ENCODE peak calls at places on chromosomes 13 and 19, in five cellular contexts. One of them, this sample, is unnamed.

GRCh38 chr13:112885782-112886268 is 83.2 kb upstream of the MCF2L start:
- DNase-seq in thoracic aorta: no peak
- DNase-seq in tibial artery: peak
- DNase-seq in foreskin keratinocyte: peak
- DNase-seq in caudate nucleus: no peak
- DNase-seq in this sample: peak

GRCh38 chr13:33312150-33312908 is 26.8 kb upstream of the STARD13 start:
- DNase-seq in thoracic aorta: no peak
- DNase-seq in tibial artery: no peak
- DNase-seq in foreskin keratinocyte: peak
- DNase-seq in caudate nucleus: no peak
- DNase-seq in this sample: no peak

GRCh38 chr19:32357720-32358119 is 12.3 kb downstream of the ZNF507 start:
- DNase-seq in thoracic aorta: no peak
- DNase-seq in tibial artery: no peak
- DNase-seq in foreskin keratinocyte: no peak
- DNase-seq in caudate nucleus: no peak
- DNase-seq in this sample: no peak

GRCh38 chr19:38653028-38653571 is 5.7 kb downstream of the ACTN4 start:
- DNase-seq in thoracic aorta: no peak
- DNase-seq in tibial artery: peak
- DNase-seq in foreskin keratinocyte: no peak
- DNase-seq in caudate nucleus: no peak
- DNase-seq in this sample: no peak

GRCh38 chr13:111573362-111573761 is 252.9 kb downstream of the TEX29 start:
- DNase-seq in thoracic aorta: no peak
- DNase-seq in tibial artery: no peak
- DNase-seq in foreskin keratinocyte: no peak
- DNase-seq in caudate nucleus: no peak
- DNase-seq in this sample: no peak

GRCh38 chr13:19955873-19956559 is 2.5 kb upstream of the ZMYM2 start:
- DNase-seq in thoracic aorta: no peak
- DNase-seq in tibial artery: no peak
- DNase-seq in foreskin keratinocyte: no peak
- DNase-seq in caudate nucleus: no peak
- DNase-seq in this sample: no peak

GRCh38 chr19:13363954-13364353 is 142.3 kb downstream of the CACNA1A start:
- DNase-seq in thoracic aorta: no peak
- DNase-seq in tibial artery: no peak
- DNase-seq in foreskin keratinocyte: no peak
- DNase-seq in caudate nucleus: no peak
- DNase-seq in this sample: no peak

GRCh38 chr13:52461265-52461664 is 6.0 kb downstream of the CKAP2 start:
- DNase-seq in thoracic aorta: no peak
- DNase-seq in tibial artery: no peak
- DNase-seq in foreskin keratinocyte: no peak
- DNase-seq in caudate nucleus: no peak
- DNase-seq in this sample: no peak

GRCh38 chr13:47484564-47484963 is 516.5 kb downstream of the SUCLA2 start:
- DNase-seq in thoracic aorta: no peak
- DNase-seq in tibial artery: no peak
- DNase-seq in foreskin keratinocyte: peak
- DNase-seq in caudate nucleus: no peak
- DNase-seq in this sample: no peak

GRCh38 chr13:81874681-81875661 is 1534.0 kb upstream of the SPRY2 start:
- DNase-seq in thoracic aorta: no peak
- DNase-seq in tibial artery: no peak
- DNase-seq in foreskin keratinocyte: no peak
- DNase-seq in caudate nucleus: no peak
- DNase-seq in this sample: no peak

GRCh38 chr19:30309983-30310805 is 62.0 kb upstream of the ZNF536 start:
- DNase-seq in thoracic aorta: no peak
- DNase-seq in tibial artery: no peak
- DNase-seq in foreskin keratinocyte: no peak
- DNase-seq in caudate nucleus: no peak
- DNase-seq in this sample: no peak

GRCh38 chr13:113854238-113855011 is 9.5 kb downstream of the GAS6 start:
- DNase-seq in thoracic aorta: no peak
- DNase-seq in tibial artery: peak
- DNase-seq in foreskin keratinocyte: no peak
- DNase-seq in caudate nucleus: no peak
- DNase-seq in this sample: peak

GRCh38 chr19:56324425-56324824 is 9.8 kb upstream of the ZSCAN5A start:
- DNase-seq in thoracic aorta: no peak
- DNase-seq in tibial artery: no peak
- DNase-seq in foreskin keratinocyte: no peak
- DNase-seq in caudate nucleus: no peak
- DNase-seq in this sample: no peak

GRCh38 chr19:18496167-18496979 is 25.5 kb downstream of the ELL start:
- DNase-seq in thoracic aorta: no peak
- DNase-seq in tibial artery: no peak
- DNase-seq in foreskin keratinocyte: peak
- DNase-seq in caudate nucleus: no peak
- DNase-seq in this sample: peak

GRCh38 chr13:50378513-50378970 is 363.3 kb downstream of the KCNRG start:
- DNase-seq in thoracic aorta: no peak
- DNase-seq in tibial artery: no peak
- DNase-seq in foreskin keratinocyte: no peak
- DNase-seq in caudate nucleus: no peak
- DNase-seq in this sample: no peak

GRCh38 chr19:52941941-52942370 is 18.7 kb upstream of the ZNF888 start:
- DNase-seq in thoracic aorta: no peak
- DNase-seq in tibial artery: peak
- DNase-seq in foreskin keratinocyte: no peak
- DNase-seq in caudate nucleus: no peak
- DNase-seq in this sample: peak

GRCh38 chr13:48068952-48069351 is 26.0 kb downstream of the MED4 start:
- DNase-seq in thoracic aorta: no peak
- DNase-seq in tibial artery: no peak
- DNase-seq in foreskin keratinocyte: no peak
- DNase-seq in caudate nucleus: no peak
- DNase-seq in this sample: no peak

GRCh38 chr19:35973487-35973886 is 21.5 kb upstream of the SDHAF1 start:
- DNase-seq in thoracic aorta: no peak
- DNase-seq in tibial artery: no peak
- DNase-seq in foreskin keratinocyte: no peak
- DNase-seq in caudate nucleus: no peak
- DNase-seq in this sample: no peak

GRCh38 chr13:36819811-36820140 is 754 bp downstream of the RFXAP start:
- DNase-seq in thoracic aorta: no peak
- DNase-seq in tibial artery: no peak
- DNase-seq in foreskin keratinocyte: peak
- DNase-seq in caudate nucleus: no peak
- DNase-seq in this sample: no peak

GRCh38 chr13:25286308-25286968 is 850 bp downstream of the MTMR6 start:
- DNase-seq in thoracic aorta: no peak
- DNase-seq in tibial artery: no peak
- DNase-seq in foreskin keratinocyte: peak
- DNase-seq in caudate nucleus: peak
- DNase-seq in this sample: peak

GRCh38 chr13:22936228-22936627 is 244.6 kb upstream of the SGCG start:
- DNase-seq in thoracic aorta: no peak
- DNase-seq in tibial artery: no peak
- DNase-seq in foreskin keratinocyte: no peak
- DNase-seq in caudate nucleus: no peak
- DNase-seq in this sample: no peak

GRCh38 chr13:77345150-77345780 is 18.4 kb upstream of the MYCBP2 start:
- DNase-seq in thoracic aorta: no peak
- DNase-seq in tibial artery: no peak
- DNase-seq in foreskin keratinocyte: no peak
- DNase-seq in caudate nucleus: no peak
- DNase-seq in this sample: no peak

GRCh38 chr19:29516358-29516725 is 9.5 kb upstream of the VSTM2B start:
- DNase-seq in thoracic aorta: no peak
- DNase-seq in tibial artery: no peak
- DNase-seq in foreskin keratinocyte: no peak
- DNase-seq in caudate nucleus: no peak
- DNase-seq in this sample: no peak

GRCh38 chr13:101429733-101430132 is 13.4 kb upstream of the NALCN start:
- DNase-seq in thoracic aorta: no peak
- DNase-seq in tibial artery: no peak
- DNase-seq in foreskin keratinocyte: peak
- DNase-seq in caudate nucleus: no peak
- DNase-seq in this sample: no peak

GRCh38 chr13:110936519-110936918 is 21.6 kb upstream of the ANKRD10 start:
- DNase-seq in thoracic aorta: no peak
- DNase-seq in tibial artery: no peak
- DNase-seq in foreskin keratinocyte: no peak
- DNase-seq in caudate nucleus: no peak
- DNase-seq in this sample: no peak

GRCh38 chr13:59360108-59360507 is 803.6 kb downstream of the DIAPH3 start:
- DNase-seq in thoracic aorta: no peak
- DNase-seq in tibial artery: no peak
- DNase-seq in foreskin keratinocyte: no peak
- DNase-seq in caudate nucleus: no peak
- DNase-seq in this sample: no peak

GRCh38 chr19:29372461-29372860 is 153.3 kb upstream of the VSTM2B start:
- DNase-seq in thoracic aorta: no peak
- DNase-seq in tibial artery: no peak
- DNase-seq in foreskin keratinocyte: no peak
- DNase-seq in caudate nucleus: no peak
- DNase-seq in this sample: no peak

DNA sequence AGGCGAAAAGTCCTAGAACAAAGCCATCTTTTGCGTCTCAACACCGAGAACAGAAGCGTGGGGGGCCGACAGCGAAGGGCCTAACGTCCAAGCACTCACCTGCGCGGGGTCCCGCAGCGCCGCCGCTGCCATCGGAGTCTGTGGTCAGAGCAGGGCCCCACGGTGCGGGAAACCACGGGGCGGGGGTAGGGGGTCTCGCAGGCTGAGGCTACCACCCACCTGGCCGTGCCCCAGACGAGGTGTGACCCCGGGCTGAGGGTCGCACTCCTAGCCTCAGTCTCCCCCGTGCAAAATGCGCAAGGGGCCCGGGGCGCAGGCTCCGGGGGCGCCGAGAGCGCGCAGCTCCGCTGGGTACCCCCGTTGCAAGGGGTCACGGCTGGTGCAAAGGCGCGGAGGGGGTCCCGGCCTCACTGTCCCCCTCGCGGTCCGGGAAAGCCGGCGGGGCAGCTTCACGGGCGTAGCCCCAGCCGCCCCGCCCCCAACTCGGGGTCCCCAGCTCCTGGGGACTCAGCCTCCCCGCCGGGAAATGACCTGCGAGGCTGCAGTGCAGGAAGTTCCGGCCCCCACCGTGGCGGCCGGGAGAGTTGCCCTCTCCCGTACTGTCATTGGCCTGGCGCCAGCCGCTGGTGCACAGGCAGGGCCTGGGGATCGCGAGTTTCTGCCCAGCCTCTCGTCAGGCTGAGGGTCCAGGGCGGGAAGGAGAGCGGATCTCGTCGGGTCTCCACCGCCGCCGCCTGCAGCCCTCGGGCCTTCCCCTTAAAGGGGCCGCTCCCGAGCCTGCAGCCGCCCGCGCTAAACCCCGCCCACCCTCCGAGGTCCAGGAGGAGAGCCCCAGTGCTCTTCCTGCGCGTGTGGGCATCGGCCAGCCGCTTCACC is at the start of gene ZNF792:
- DNase-seq in thoracic aorta: no peak
- DNase-seq in tibial artery: peak
- DNase-seq in foreskin keratinocyte: no peak
- DNase-seq in caudate nucleus: peak
- DNase-seq in this sample: peak
- H3K27ac ChIP-seq in thoracic aorta: no peak
- H3K27ac ChIP-seq in tibial artery: peak
- H3K27ac ChIP-seq in foreskin keratinocyte: no peak
- H3K27ac ChIP-seq in caudate nucleus: peak
- H3K27ac ChIP-seq in this sample: peak

DNA sequence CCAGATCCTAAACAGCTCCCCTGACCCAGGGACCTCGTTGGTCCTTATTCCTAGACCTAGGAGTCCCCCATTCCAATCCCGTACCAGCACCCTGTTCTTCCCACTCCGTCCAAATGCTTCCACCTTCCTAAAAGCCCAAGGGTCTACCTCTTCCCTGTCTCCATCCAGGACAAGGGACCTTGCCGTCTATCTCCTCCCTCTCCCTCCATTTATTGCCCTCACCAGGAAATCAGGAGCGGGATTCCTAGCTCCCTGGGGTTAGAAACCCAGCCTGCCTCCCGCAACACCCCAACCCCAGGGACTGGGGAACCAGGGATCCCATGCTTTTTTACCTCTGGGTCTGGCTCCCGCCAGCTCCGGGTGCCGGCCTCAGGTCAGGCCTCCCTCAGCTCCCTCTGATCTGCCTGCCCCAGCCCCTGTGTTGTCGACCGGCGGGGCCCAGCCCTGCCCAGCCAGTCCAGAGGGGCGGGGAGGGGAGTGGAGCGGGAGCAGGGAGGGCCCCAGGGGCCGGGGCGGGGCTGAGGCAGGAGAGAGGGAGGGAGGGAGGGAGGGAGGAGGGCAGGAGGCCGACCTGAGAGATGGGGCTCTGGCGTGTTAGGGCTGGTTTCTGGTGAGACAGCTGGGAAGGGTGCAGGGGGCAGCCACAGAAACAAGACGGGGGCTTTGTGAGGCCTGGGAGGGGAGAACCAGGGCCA is at the start of gene B3GNT8:
- DNase-seq in thoracic aorta: peak
- DNase-seq in tibial artery: peak
- DNase-seq in foreskin keratinocyte: peak
- DNase-seq in caudate nucleus: no peak
- DNase-seq in this sample: peak
- H3K27ac ChIP-seq in thoracic aorta: peak
- H3K27ac ChIP-seq in tibial artery: peak
- H3K27ac ChIP-seq in foreskin keratinocyte: peak
- H3K27ac ChIP-seq in caudate nucleus: no peak
- H3K27ac ChIP-seq in this sample: peak

DNA sequence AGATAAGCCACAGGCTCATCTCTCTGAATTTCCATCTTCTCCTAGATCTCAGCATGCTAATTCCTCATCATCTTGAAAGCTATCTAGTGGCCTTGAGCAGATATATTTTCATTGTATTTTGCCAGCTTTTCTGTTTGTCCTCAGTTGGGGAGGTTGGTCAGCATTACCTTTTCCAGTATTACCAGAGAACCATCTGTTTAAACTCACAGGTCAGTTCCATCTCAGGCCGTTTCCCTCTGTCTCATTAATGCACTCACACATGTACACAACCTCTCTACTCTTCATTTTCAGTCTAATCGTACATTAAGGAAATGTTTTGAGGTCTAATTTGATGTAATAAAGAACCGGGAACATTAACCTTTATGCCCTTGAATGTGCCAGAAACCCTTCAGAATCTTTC is 29.7 kb downstream of the USPL1 start:
- DNase-seq in thoracic aorta: no peak
- DNase-seq in tibial artery: no peak
- DNase-seq in foreskin keratinocyte: no peak
- DNase-seq in caudate nucleus: no peak
- DNase-seq in this sample: no peak
- H3K27ac ChIP-seq in thoracic aorta: no peak
- H3K27ac ChIP-seq in tibial artery: no peak
- H3K27ac ChIP-seq in foreskin keratinocyte: no peak
- H3K27ac ChIP-seq in caudate nucleus: no peak
- H3K27ac ChIP-seq in this sample: no peak

DNA sequence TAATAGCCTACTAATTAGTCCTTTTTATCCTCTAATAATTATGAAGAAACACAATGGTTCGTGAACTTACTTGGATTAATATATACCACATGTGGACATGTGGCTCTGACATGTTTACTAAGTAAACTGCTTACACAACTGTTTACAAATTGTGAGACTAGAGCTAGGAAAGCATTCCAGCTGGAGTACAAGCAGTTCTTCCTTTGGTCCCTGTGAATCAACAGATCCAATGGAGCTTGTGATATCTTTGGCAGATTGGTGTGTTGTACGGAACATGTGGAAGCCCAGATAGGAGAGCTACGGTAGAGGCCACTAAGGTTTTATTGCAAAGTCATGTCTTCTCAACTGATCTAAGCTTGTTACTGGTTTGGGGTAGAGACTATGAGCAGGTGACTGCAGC is 145.5 kb upstream of the SPRY2 start:
- DNase-seq in thoracic aorta: no peak
- DNase-seq in tibial artery: no peak
- DNase-seq in foreskin keratinocyte: no peak
- DNase-seq in caudate nucleus: no peak
- DNase-seq in this sample: no peak
- H3K27ac ChIP-seq in thoracic aorta: no peak
- H3K27ac ChIP-seq in tibial artery: no peak
- H3K27ac ChIP-seq in foreskin keratinocyte: no peak
- H3K27ac ChIP-seq in caudate nucleus: no peak
- H3K27ac ChIP-seq in this sample: no peak

This sample was measured in left lung.